ENCODE peak calls at places on chromosomes 12 and 14, in four cellular contexts. One of them, this sample, is unnamed.
A peak's percentile ranks its signal among the peaks of the same experiment; 100 is the strongest.

GRCh38 chr14:78985668-78986073 is 815.5 kb downstream of the NRXN3 start:
- DNase-seq in GM13976: no peak
- DNase-seq in ovary: no peak
- DNase-seq in WTC11: no peak
- DNase-seq in this sample: no peak

GRCh38 chr14:93014038-93015023 is 91.4 kb downstream of the CHGA start:
- DNase-seq in GM13976: no peak
- DNase-seq in ovary: no peak
- DNase-seq in WTC11: no peak
- DNase-seq in this sample: no peak

GRCh38 chr14:30874120-30874998 is at the start of gene COCH:
- DNase-seq in GM13976: peak; percentile 88
- DNase-seq in ovary: peak; percentile 40
- DNase-seq in WTC11: peak; percentile 59
- DNase-seq in this sample: peak; percentile 86

GRCh38 chr14:27181304-27181703 is 583.5 kb upstream of the NOVA1 start:
- DNase-seq in GM13976: no peak
- DNase-seq in ovary: no peak
- DNase-seq in WTC11: no peak
- DNase-seq in this sample: no peak

GRCh38 chr12:104490221-104490620 is 33.5 kb downstream of the CHST11 start:
- DNase-seq in GM13976: no peak
- DNase-seq in ovary: no peak
- DNase-seq in WTC11: no peak
- DNase-seq in this sample: no peak

GRCh38 chr12:103734847-103735246 is 106.2 kb downstream of the NT5DC3 start:
- DNase-seq in GM13976: no peak
- DNase-seq in ovary: no peak
- DNase-seq in WTC11: no peak
- DNase-seq in this sample: no peak

GRCh38 chr14:56290195-56290594 is 172.0 kb downstream of the PELI2 start:
- DNase-seq in GM13976: no peak
- DNase-seq in ovary: no peak
- DNase-seq in WTC11: no peak
- DNase-seq in this sample: no peak

GRCh38 chr14:101216725-101217463 is 313.4 kb upstream of the RTL1 start:
- DNase-seq in GM13976: no peak
- DNase-seq in ovary: no peak
- DNase-seq in WTC11: no peak
- DNase-seq in this sample: no peak

DNA sequence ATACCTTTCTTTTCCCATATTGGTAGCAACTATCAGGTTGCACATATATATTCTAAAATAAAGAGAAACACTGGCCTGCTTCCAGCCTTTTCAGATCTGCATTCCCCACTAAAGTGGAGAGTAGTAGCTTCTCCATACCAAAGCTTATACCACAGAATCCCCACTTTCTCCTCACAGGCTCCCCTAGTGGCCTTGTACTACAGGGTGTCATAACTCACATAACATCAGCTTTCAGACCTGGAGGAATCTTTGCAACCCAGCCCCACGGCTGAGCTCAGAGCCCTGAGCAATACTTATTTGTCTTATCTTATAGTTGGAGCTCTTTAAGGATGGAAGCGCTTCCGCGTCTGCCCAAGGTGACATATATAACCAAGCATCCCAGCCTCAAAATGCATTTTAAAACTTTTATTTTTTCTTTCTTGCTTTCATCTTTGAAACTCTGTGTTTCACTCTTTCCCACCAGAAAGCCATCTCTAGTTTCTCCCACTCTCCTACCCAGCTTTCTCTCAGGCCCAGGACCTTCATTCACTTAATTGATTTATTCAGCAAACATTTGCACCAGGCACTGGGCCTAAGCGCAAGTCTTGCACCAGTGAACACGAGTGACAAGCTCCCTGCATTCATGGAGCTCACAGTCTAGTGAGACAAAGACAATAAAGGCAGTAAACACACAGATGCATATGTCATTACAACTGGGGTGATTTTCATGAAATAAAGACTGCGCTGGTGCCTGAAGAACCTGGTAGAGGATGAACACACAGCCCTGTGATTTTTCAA is 254.7 kb downstream of the IPO8 start:
- DNase-seq in GM13976: no peak
- DNase-seq in ovary: no peak
- DNase-seq in WTC11: peak; percentile 52
- DNase-seq in this sample: no peak
- TF ChIP-seq CTCF in GM13976: no peak
- TF ChIP-seq CTCF in ovary: no peak
- TF ChIP-seq CTCF in WTC11: no peak
- TF ChIP-seq CTCF in this sample: no peak

GRCh38 chr12:120469450-120470149 is at the start of gene SRSF9:
- DNase-seq in GM13976: peak; percentile 100
- DNase-seq in ovary: peak; percentile 96
- DNase-seq in WTC11: peak; percentile 95
- DNase-seq in this sample: peak; percentile 99
- TF ChIP-seq CTCF in GM13976: peak; percentile 89
- TF ChIP-seq CTCF in ovary: peak; percentile 89
- TF ChIP-seq CTCF in WTC11: peak; percentile 35
- TF ChIP-seq CTCF in this sample: peak; percentile 92

DNA sequence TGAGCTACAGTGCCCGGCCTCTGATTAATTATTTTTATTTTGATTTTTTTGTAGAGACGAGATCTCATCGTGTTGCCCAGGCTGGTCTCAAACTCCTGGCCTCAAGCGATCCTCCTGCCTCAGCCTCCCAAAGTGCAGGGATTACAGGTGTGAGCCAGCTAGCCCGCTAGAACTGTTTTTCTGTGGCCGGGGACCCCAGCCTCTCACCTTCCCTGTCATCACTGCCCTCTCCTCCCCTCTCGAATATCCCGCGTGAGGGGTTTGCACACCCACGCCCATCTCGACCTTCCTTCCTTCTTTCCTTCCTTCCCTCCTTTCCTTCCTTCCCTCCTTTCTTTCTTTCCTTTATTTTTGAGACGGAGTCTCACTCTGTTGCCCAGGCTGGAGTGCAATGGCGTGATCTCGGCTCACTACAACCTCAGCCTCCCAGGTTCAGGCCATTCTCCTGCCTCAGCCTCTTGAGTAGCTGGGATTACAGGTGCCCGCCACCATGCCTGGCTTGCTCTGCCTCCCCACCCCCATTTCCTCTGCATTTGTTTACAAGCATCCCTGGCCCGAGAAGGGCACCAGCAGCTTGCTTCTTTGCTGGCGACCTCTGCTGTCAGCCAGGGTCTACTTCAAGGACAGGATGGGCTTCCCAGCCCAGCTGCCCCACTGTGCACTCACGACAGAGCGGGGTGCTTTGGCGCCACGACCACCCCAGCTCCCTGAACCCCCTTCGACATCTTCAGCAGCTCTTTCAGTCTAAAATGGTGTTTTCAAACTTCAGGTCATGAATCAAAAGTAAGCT is 4.3 kb upstream of the TRAF3 start:
- DNase-seq in GM13976: no peak
- DNase-seq in ovary: no peak
- DNase-seq in WTC11: peak; percentile 72
- DNase-seq in this sample: no peak
- TF ChIP-seq CTCF in GM13976: peak; percentile 36
- TF ChIP-seq CTCF in ovary: no peak
- TF ChIP-seq CTCF in WTC11: no peak
- TF ChIP-seq CTCF in this sample: peak; percentile 60

DNA sequence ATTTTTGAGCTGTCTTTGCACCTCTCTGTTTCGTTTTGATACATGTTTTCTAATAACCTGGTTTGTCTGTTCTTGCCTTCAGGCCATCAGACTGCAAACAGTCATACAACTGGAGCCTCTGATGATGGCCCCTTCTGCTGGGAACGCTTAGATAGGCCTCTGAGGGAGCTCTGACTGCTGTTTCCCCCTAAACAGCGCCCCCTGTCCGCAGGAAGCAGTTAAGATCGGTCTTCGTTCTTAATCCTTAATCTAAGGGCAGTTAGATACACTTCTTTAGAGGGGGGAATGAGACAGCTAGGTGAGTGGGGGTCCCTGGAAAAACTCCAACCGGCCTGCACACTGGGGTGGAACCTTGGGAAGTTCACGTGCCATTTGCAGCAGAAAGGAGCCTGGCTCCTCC is 1338.8 kb upstream of the SEL1L start:
- DNase-seq in GM13976: no peak
- DNase-seq in ovary: no peak
- DNase-seq in WTC11: peak; percentile 76
- DNase-seq in this sample: no peak
- TF ChIP-seq CTCF in GM13976: no peak
- TF ChIP-seq CTCF in ovary: no peak
- TF ChIP-seq CTCF in WTC11: peak; percentile 78
- TF ChIP-seq CTCF in this sample: no peak

GRCh38 chr14:65824978-65825299 is 412.4 kb downstream of the FUT8 start:
- DNase-seq in GM13976: no peak
- DNase-seq in ovary: no peak
- DNase-seq in WTC11: no peak
- DNase-seq in this sample: no peak
- TF ChIP-seq CTCF in GM13976: no peak
- TF ChIP-seq CTCF in ovary: no peak
- TF ChIP-seq CTCF in WTC11: no peak
- TF ChIP-seq CTCF in this sample: no peak

DNA sequence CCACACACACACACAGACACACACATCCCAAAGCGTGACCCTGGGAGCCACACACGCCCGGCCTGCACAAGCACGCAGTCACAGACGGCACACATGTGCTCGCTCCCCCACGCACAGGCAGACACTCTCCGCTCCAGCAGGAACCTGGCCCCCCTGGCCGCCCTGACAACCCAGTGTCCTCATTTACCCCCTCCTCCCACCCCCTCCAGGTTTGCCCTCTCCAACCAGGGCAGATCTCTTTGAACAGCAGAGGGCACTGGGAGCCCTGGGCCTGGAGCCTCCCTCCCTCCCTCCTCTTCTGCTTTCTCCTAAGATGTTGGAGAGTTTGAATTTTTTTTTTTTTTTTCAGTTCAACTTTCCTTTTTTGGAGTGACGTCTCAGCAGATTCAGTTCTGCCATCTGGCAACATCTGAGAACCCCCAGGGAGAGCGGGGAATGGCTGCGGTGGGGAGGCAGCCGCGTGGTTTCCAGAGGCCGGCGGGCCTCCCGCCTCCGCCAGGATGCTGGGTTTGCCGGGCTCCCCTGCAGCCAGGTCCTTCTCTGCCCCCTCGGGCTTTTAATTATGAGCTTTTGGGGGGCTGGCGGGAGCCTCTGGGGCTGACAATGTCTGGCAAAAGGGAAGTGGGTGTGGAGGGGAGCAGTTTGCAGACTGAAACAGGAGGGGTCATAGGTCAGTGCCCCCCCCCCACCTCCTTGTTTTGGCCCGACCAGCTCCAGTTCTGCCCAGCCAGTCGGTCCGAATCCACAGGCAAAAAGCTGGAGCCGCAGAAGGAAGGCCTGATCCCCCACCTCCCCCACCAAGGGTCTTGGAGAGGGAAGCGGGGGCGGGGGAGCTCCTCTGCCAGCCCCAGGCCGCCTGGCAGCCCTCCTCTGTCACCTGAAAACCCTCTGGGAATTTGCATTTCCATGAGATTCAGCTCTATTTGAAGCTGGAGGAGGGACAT is 1.3 kb upstream of the NCOR2 start:
- DNase-seq in GM13976: peak; percentile 84
- DNase-seq in ovary: peak; percentile 85
- DNase-seq in WTC11: peak; percentile 44
- DNase-seq in this sample: peak; percentile 85
- TF ChIP-seq CTCF in GM13976: peak; percentile 14
- TF ChIP-seq CTCF in ovary: no peak
- TF ChIP-seq CTCF in WTC11: no peak
- TF ChIP-seq CTCF in this sample: peak; percentile 25

GRCh38 chr12:99154264-99154982 is 493.1 kb upstream of the GARIN6 start:
- DNase-seq in GM13976: no peak
- DNase-seq in ovary: no peak
- DNase-seq in WTC11: peak; percentile 11
- DNase-seq in this sample: no peak
- TF ChIP-seq CTCF in GM13976: no peak
- TF ChIP-seq CTCF in ovary: no peak
- TF ChIP-seq CTCF in WTC11: no peak
- TF ChIP-seq CTCF in this sample: no peak